ENCODE peak calls at places on chromosomes 1 and 21, in six cellular contexts. C is IMR-90; D is C1 segment of cervical spinal cord; I is stimulated activated CD4-positive, alpha-beta T cell treated with anti-CD3 and anti-CD28 coated beads, TNF-alpha, amount 100 ng/mL, for 48 hours; T is HT1080; W is aorta. N is an unnamed sample.

GRCh38 chr1:197481101-197481500 is 213.0 kb downstream of the CRB1 start:
- DNase-seq in C (no peak), D (no peak), I (no peak), T (peak), W (no peak), N (no peak)

GRCh38 chr1:107529511-107530149 is 388.8 kb downstream of the NTNG1 start:
- DNase-seq in C (peak), D (no peak), I (no peak), T (peak), W (no peak), N (peak)

GRCh38 chr1:14441302-14441741 is 157.2 kb upstream of the KAZN start:
- DNase-seq in C (peak), D (no peak), I (no peak), T (peak), W (no peak), N (no peak)

GRCh38 chr21:39676054-39676771 is 63.5 kb downstream of the B3GALT5 start:
- DNase-seq in C (no peak), D (no peak), I (no peak), T (no peak), W (no peak), N (no peak)

GRCh38 chr1:160866001-160866704 is 3.5 kb upstream of the CD244 start:
- DNase-seq in C (no peak), D (no peak), I (no peak), T (no peak), W (no peak), N (no peak)

GRCh38 chr1:25947027-25947426 is 40.8 kb upstream of the STMN1 start:
- DNase-seq in C (no peak), D (no peak), I (no peak), T (no peak), W (no peak), N (no peak)

GRCh38 chr1:211616231-211617031 is 37.5 kb upstream of the SLC30A1 start:
- DNase-seq in C (no peak), D (peak), I (no peak), T (no peak), W (peak), N (no peak)

GRCh38 chr21:33273044-33273443 is 6.9 kb downstream of the IL10RB start:
- DNase-seq in C (no peak), D (no peak), I (no peak), T (no peak), W (no peak), N (no peak)

GRCh38 chr21:39314155-39315027 is 959 bp upstream of the BRWD1 start:
- DNase-seq in C (peak), D (peak), I (peak), T (peak), W (no peak), N (peak)

GRCh38 chr21:35853321-35853922 is 206.9 kb downstream of the SETD4 start:
- DNase-seq in C (peak), D (no peak), I (no peak), T (no peak), W (no peak), N (no peak)

GRCh38 chr1:235708390-235708962 is 58.9 kb upstream of the GNG4 start:
- DNase-seq in C (peak), D (no peak), I (no peak), T (peak), W (no peak), N (no peak)

GRCh38 chr21:33640697-33641338 is 723 bp downstream of the CRYZL1 start:
- DNase-seq in C (peak), D (no peak), I (no peak), T (no peak), W (no peak), N (no peak)

GRCh38 chr1:169999357-169999756 is 75.1 kb downstream of the KIFAP3 start:
- DNase-seq in C (peak), D (no peak), I (no peak), T (peak), W (no peak), N (no peak)

GRCh38 chr21:36175771-36176565 is 19.3 kb downstream of the DOP1B start:
- DNase-seq in C (no peak), D (no peak), I (no peak), T (no peak), W (peak), N (no peak)

GRCh38 chr1:75989130-75989529 is 56.9 kb upstream of the ASB17 start:
- DNase-seq in C (no peak), D (no peak), I (no peak), T (no peak), W (no peak), N (no peak)

GRCh38 chr1:86429830-86430229 is 5.9 kb downstream of the CLCA2 start:
- DNase-seq in C (peak), D (no peak), I (no peak), T (peak), W (no peak), N (no peak)